ENCODE peak calls at places on chromosomes 13 and 19, in four cellular contexts. One of them, this sample, is unnamed.

GRCh38 chr13:48303331-48304131 is at the start of gene RB1:
- DNase-seq in HepG2: peak
- DNase-seq in K562: peak
- DNase-seq in GM12878: peak
- DNase-seq in this sample: peak

GRCh38 chr19:42032428-42032827 is 37.6 kb downstream of the GRIK5 start:
- DNase-seq in HepG2: no peak
- DNase-seq in K562: no peak
- DNase-seq in GM12878: no peak
- DNase-seq in this sample: peak

GRCh38 chr19:58059003-58059671 is at the start of gene ZNF135:
- DNase-seq in HepG2: no peak
- DNase-seq in K562: no peak
- DNase-seq in GM12878: no peak
- DNase-seq in this sample: no peak

GRCh38 chr13:24500977-24501376 is 11.6 kb downstream of the PARP4 start:
- DNase-seq in HepG2: no peak
- DNase-seq in K562: peak
- DNase-seq in GM12878: no peak
- DNase-seq in this sample: no peak

GRCh38 chr19:30281903-30282302 is 90.3 kb upstream of the ZNF536 start:
- DNase-seq in HepG2: no peak
- DNase-seq in K562: no peak
- DNase-seq in GM12878: no peak
- DNase-seq in this sample: no peak

GRCh38 chr13:38888309-38888708 is 102.3 kb downstream of the STOML3 start:
- DNase-seq in HepG2: no peak
- DNase-seq in K562: no peak
- DNase-seq in GM12878: no peak
- DNase-seq in this sample: no peak

GRCh38 chr13:36872621-36873020 is 47.4 kb downstream of the SMAD9 start:
- DNase-seq in HepG2: no peak
- DNase-seq in K562: no peak
- DNase-seq in GM12878: no peak
- DNase-seq in this sample: no peak

GRCh38 chr13:30338331-30338851 is 31.0 kb upstream of the KATNAL1 start:
- DNase-seq in HepG2: no peak
- DNase-seq in K562: peak
- DNase-seq in GM12878: no peak
- DNase-seq in this sample: no peak

GRCh38 chr13:43054803-43055802 is 31.7 kb downstream of the DNAJC15 start:
- DNase-seq in HepG2: peak
- DNase-seq in K562: peak
- DNase-seq in GM12878: no peak
- DNase-seq in this sample: peak

GRCh38 chr13:33453911-33454310 is 168.4 kb upstream of the STARD13 start:
- DNase-seq in HepG2: peak
- DNase-seq in K562: no peak
- DNase-seq in GM12878: no peak
- DNase-seq in this sample: no peak

GRCh38 chr13:110108348-110109139 is 198.4 kb downstream of the COL4A1 start:
- DNase-seq in HepG2: peak
- DNase-seq in K562: peak
- DNase-seq in GM12878: no peak
- DNase-seq in this sample: peak

GRCh38 chr19:55418185-55418584 is 10.6 kb upstream of the UBE2S start:
- DNase-seq in HepG2: peak
- DNase-seq in K562: peak
- DNase-seq in GM12878: no peak
- DNase-seq in this sample: peak

GRCh38 chr19:47447470-47448359 is 24.0 kb downstream of the SLC8A2 start:
- DNase-seq in HepG2: peak
- DNase-seq in K562: peak
- DNase-seq in GM12878: no peak
- DNase-seq in this sample: peak

GRCh38 chr19:15081911-15082310 is at the start of gene OR1I1:
- DNase-seq in HepG2: no peak
- DNase-seq in K562: no peak
- DNase-seq in GM12878: no peak
- DNase-seq in this sample: no peak

GRCh38 chr13:33217256-33217655 is 68.3 kb downstream of the STARD13 start:
- DNase-seq in HepG2: no peak
- DNase-seq in K562: no peak
- DNase-seq in GM12878: no peak
- DNase-seq in this sample: no peak

GRCh38 chr13:113832204-113832603 is 31.7 kb downstream of the GAS6 start:
- DNase-seq in HepG2: no peak
- DNase-seq in K562: no peak
- DNase-seq in GM12878: no peak
- DNase-seq in this sample: no peak

GRCh38 chr19:12596485-12596884 is 14.1 kb downstream of the ZNF490 start:
- DNase-seq in HepG2: no peak
- DNase-seq in K562: no peak
- DNase-seq in GM12878: no peak
- DNase-seq in this sample: no peak

GRCh38 chr19:35309481-35310279 is 17.7 kb downstream of the MAG start:
- DNase-seq in HepG2: peak
- DNase-seq in K562: peak
- DNase-seq in GM12878: no peak
- DNase-seq in this sample: no peak

GRCh38 chr19:19399733-19400438 is 5.6 kb upstream of the GATAD2A start:
- DNase-seq in HepG2: no peak
- DNase-seq in K562: no peak
- DNase-seq in GM12878: no peak
- DNase-seq in this sample: no peak

GRCh38 chr19:14871619-14872230 is 14.2 kb downstream of the OR7A17 start:
- DNase-seq in HepG2: no peak
- DNase-seq in K562: peak
- DNase-seq in GM12878: peak
- DNase-seq in this sample: peak

GRCh38 chr19:3146677-3147100 is 10.9 kb downstream of the GNA15 start:
- DNase-seq in HepG2: peak
- DNase-seq in K562: peak
- DNase-seq in GM12878: no peak
- DNase-seq in this sample: peak

GRCh38 chr19:2811221-2811722 is 8.4 kb upstream of the ZNF554 start:
- DNase-seq in HepG2: peak
- DNase-seq in K562: no peak
- DNase-seq in GM12878: no peak
- DNase-seq in this sample: no peak

DNA sequence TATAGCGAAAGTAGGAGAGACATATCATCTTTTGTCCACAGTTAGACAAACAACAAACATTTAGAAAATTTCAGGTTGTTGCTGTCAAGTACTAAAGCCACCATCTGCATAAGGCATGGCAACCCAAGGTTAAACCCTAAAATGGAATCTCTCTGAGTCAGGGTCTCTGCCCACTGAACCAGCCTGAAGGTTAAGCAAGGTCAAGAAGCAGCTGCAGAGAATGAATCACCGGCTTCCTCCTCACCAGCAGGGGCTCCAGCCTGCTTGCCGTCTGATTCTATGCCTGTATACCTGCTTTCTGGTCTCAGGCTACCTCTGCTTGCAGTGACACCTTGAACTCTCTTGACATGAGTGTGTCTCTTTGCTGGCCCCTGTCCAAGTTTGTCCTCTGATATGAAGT is 726.2 kb upstream of the SGCG start:
- DNase-seq in HepG2: no peak
- DNase-seq in K562: no peak
- DNase-seq in GM12878: no peak
- DNase-seq in this sample: no peak
- TF ChIP-seq FOXK2 in HepG2: no peak
- TF ChIP-seq FOXK2 in K562: no peak
- TF ChIP-seq FOXK2 in GM12878: no peak
- TF ChIP-seq FOXK2 in this sample: no peak

GRCh38 chr19:46213156-46213555 is 16.4 kb upstream of the IGFL1 start:
- DNase-seq in HepG2: no peak
- DNase-seq in K562: no peak
- DNase-seq in GM12878: no peak
- DNase-seq in this sample: no peak
- TF ChIP-seq BHLHE40 in HepG2: no peak
- TF ChIP-seq BHLHE40 in K562: no peak
- TF ChIP-seq BHLHE40 in GM12878: no peak
- TF ChIP-seq BHLHE40 in this sample: no peak

GRCh38 chr19:10068205-10068604 is 17.9 kb upstream of the SHFL start:
- DNase-seq in HepG2: no peak
- DNase-seq in K562: no peak
- DNase-seq in GM12878: no peak
- DNase-seq in this sample: no peak
- TF ChIP-seq FOXK2 in HepG2: no peak
- TF ChIP-seq FOXK2 in K562: no peak
- TF ChIP-seq FOXK2 in GM12878: no peak
- TF ChIP-seq FOXK2 in this sample: no peak

DNA sequence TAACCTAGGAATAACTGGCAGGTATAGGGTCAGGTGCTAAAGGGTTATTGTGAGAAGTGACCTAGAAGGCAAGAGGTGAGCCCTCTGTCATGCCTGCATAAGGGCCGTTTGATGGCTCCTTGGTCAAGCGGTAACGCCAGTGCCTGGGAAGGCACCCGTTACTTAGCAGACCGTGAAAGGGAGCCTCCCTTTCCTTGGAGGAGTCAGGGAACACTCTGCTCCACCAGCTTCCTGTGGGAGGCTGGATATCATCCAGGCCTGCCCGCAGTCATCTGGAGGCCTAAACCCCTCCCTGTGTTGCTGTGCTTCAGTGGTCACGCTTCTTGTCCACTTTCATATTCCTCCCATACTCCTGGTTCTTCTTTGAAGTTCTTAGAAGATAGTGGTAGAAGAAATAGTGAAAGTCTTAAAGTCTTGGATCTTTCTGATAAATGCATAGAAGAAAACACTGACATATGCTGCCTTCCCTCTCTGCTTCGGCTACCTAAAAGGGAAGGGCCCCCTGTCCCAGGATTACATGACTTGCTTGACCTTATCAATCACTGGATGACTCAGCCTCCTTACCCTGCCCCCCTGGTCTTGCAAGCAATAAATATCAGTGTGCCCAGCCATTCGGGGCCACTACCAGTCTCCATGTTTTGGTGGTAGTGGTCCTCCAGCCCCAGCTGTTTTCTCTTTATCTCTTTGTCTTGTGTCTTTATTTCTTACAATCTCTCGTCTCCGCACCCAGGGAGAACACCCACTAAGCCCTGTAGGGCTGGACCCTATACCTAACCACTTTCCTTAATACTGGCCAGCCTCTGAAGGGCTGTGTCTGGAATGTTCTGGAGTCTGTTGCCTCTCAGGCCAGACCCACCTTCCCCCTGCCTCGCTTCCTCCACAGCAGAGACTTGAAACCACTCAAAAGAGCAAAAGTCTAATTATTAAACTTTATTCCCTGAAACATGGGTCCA is 16.1 kb upstream of the ABCC4 start:
- DNase-seq in HepG2: no peak
- DNase-seq in K562: peak
- DNase-seq in GM12878: no peak
- DNase-seq in this sample: no peak
- TF ChIP-seq BHLHE40 in HepG2: no peak
- TF ChIP-seq BHLHE40 in K562: no peak
- TF ChIP-seq BHLHE40 in GM12878: no peak
- TF ChIP-seq BHLHE40 in this sample: no peak

GRCh38 chr19:17743874-17744273 is 7.4 kb upstream of the FCHO1 start:
- DNase-seq in HepG2: no peak
- DNase-seq in K562: peak
- DNase-seq in GM12878: no peak
- DNase-seq in this sample: no peak
- TF ChIP-seq FOXK2 in HepG2: no peak
- TF ChIP-seq FOXK2 in K562: no peak
- TF ChIP-seq FOXK2 in GM12878: no peak
- TF ChIP-seq FOXK2 in this sample: no peak

GRCh38 chr13:90416938-90417337 is 930.5 kb upstream of the MIR17HG start:
- DNase-seq in HepG2: no peak
- DNase-seq in K562: no peak
- DNase-seq in GM12878: no peak
- DNase-seq in this sample: no peak
- TF ChIP-seq BHLHE40 in HepG2: no peak
- TF ChIP-seq BHLHE40 in K562: no peak
- TF ChIP-seq BHLHE40 in GM12878: no peak
- TF ChIP-seq BHLHE40 in this sample: no peak

This sample was measured in HEK293T.